ENCODE peak calls at places on chromosomes 4 and X, in seven cellular contexts. L is posterior vena cava, P is GM04503, B is sciatic nerve, E is WTC11, W is NCI-H2171, O is HCEC 1CT. T is an unnamed sample.
A peak's percentile ranks its signal among the peaks of the same experiment; 100 is the strongest.

GRCh38 chrX:20515841-20516461 is 249.2 kb upstream of the RPS6KA3 start:
- DNase-seq in E (no peak), L (no peak), P (peak; percentile 58), O (peak; percentile 88), W (no peak), B (no peak), T (no peak)

GRCh38 chr4:152735302-152735917 is 44.1 kb downstream of the TIGD4 start:
- DNase-seq in L (no peak), E (no peak), P (no peak), B (no peak), O (peak; percentile 18), W (no peak), T (no peak)

GRCh38 chr4:3073158-3074077 is 920 bp downstream of the HTT-AS start:
- DNase-seq in L (no peak), O (no peak), B (no peak), E (peak; percentile 27), P (no peak), W (no peak), T (peak; percentile 28)

GRCh38 chr4:88989990-88990389 is 67.0 kb downstream of the FAM13A start:
- DNase-seq in L (no peak), B (no peak), O (no peak), P (peak; percentile 8), E (no peak), W (no peak), T (no peak)

GRCh38 chr4:7366958-7367353 is 67.8 kb downstream of the PSAPL1 start:
- DNase-seq in L (no peak), O (no peak), W (no peak), E (no peak), P (no peak), B (no peak), T (no peak)

GRCh38 chr4:7960790-7961655 is 21.4 kb upstream of the AFAP1 start:
- DNase-seq in L (no peak), P (peak; percentile 95), W (no peak), E (no peak), O (peak; percentile 91), B (no peak), T (peak; percentile 65)

GRCh38 chr4:22488136-22488535 is 27.7 kb downstream of the ADGRA3 start:
- DNase-seq in E (no peak), O (no peak), P (no peak), W (no peak), B (no peak), L (no peak), T (no peak)

GRCh38 chr4:24770111-24770584 is 25.2 kb upstream of the SOD3 start:
- DNase-seq in W (no peak), P (peak; percentile 70), B (no peak), O (peak; percentile 89), L (no peak), E (no peak), T (no peak)

GRCh38 chrX:55484948-55485347 is 4.7 kb downstream of the USP51 start:
- DNase-seq in W (no peak), P (no peak), O (no peak), E (no peak), L (no peak), B (no peak), T (no peak)

GRCh38 chr4:184826315-184827266 is 823 bp upstream of the ACSL1 start:
- DNase-seq in E (peak; percentile 28), P (no peak), B (peak; percentile 71), O (no peak), L (peak; percentile 86), W (no peak), T (no peak)

GRCh38 chr4:169723207-169723606 is 34.5 kb downstream of the HPF1 start:
- DNase-seq in B (no peak), W (no peak), E (no peak), O (peak; percentile 2), L (no peak), P (no peak), T (no peak)

GRCh38 chr4:72489267-72489666 is 79.8 kb downstream of the ADAMTS3 start:
- DNase-seq in P (no peak), B (no peak), E (no peak), O (no peak), L (no peak), W (no peak), T (no peak)

GRCh38 chrX:44871114-44871645 is 1.8 kb upstream of the KDM6A start:
- DNase-seq in O (no peak), W (no peak), E (no peak), L (no peak), P (no peak), B (no peak), T (no peak)

GRCh38 chrX:125436855-125437254 is 117.2 kb downstream of the TEX13C start:
- DNase-seq in W (no peak), B (no peak), E (no peak), P (no peak), O (no peak), L (no peak), T (no peak)

GRCh38 chr4:23084559-23085248 is 392.0 kb downstream of the GBA3 start:
- DNase-seq in W (no peak), B (no peak), L (no peak), E (no peak), P (no peak), O (no peak), T (no peak)

GRCh38 chr4:168304744-168305459 is 13.7 kb downstream of the DDX60 start:
- DNase-seq in E (no peak), L (no peak), O (peak; percentile 81), B (no peak), W (peak; percentile 0), P (peak; percentile 68), T (no peak)

GRCh38 chrX:10022580-10023245 is 55.6 kb downstream of the CLDN34 start:
- DNase-seq in W (no peak), O (peak; percentile 55), E (no peak), B (peak; percentile 61), L (no peak), P (no peak), T (no peak)

GRCh38 chr4:100362363-100362762 is 155.5 kb downstream of the EMCN start:
- DNase-seq in L (no peak), O (peak; percentile 3), E (no peak), P (no peak), B (no peak), W (no peak), T (no peak)

GRCh38 chr4:83197555-83198235 is 83.2 kb upstream of the PLAC8 start:
- DNase-seq in L (no peak), P (no peak), W (no peak), B (no peak), E (no peak), O (no peak), T (no peak)

GRCh38 chr4:7727727-7728126 is 211.9 kb downstream of the AFAP1 start:
- DNase-seq in P (no peak), E (no peak), W (no peak), O (no peak), L (no peak), B (no peak), T (no peak)

GRCh38 chrX:87160435-87161010 is 357.1 kb upstream of the KLHL4 start:
- DNase-seq in E (no peak), P (no peak), L (no peak), W (no peak), B (no peak), O (no peak), T (no peak)

GRCh38 chrX:104670051-104670450 is 104.1 kb downstream of the IL1RAPL2 start:
- DNase-seq in O (no peak), B (no peak), E (no peak), W (no peak), L (no peak), P (no peak), T (no peak)

GRCh38 chr4:105837037-105837436 is 58.2 kb upstream of the NPNT start:
- DNase-seq in L (no peak), B (no peak), W (no peak), E (no peak), P (no peak), O (no peak), T (no peak)

GRCh38 chrX:39242187-39242586 is 440.9 kb downstream of the MID1IP1 start:
- DNase-seq in O (no peak), E (peak; percentile 11), L (no peak), B (no peak), P (no peak), W (no peak), T (no peak)

GRCh38 chr4:151045907-151046306 is 30.8 kb upstream of the LRBA start:
- DNase-seq in L (no peak), E (peak; percentile 33), O (no peak), B (no peak), W (no peak), P (no peak), T (no peak)

GRCh38 chrX:22202251-22202650 is 70.5 kb upstream of the CBLL2 start:
- DNase-seq in W (no peak), O (no peak), E (no peak), B (no peak), L (no peak), P (no peak), T (no peak)

GRCh38 chr4:72569719-72570235 is 756 bp upstream of the ADAMTS3 start:
- DNase-seq in L (no peak), E (no peak), P (no peak), B (no peak), O (no peak), W (no peak), T (no peak)

GRCh38 chrX:24515447-24515846 is 50.4 kb downstream of the PDK3 start:
- DNase-seq in O (no peak), E (no peak), L (no peak), W (peak; percentile 5), P (no peak), B (no peak), T (no peak)

GRCh38 chrX:132648870-132649269 is 160.0 kb upstream of the MBNL3 start:
- DNase-seq in E (no peak), W (no peak), O (peak; percentile 63), L (no peak), P (peak; percentile 53), B (no peak), T (no peak)

GRCh38 chrX:87583679-87584078 is 66.1 kb downstream of the KLHL4 start:
- DNase-seq in W (no peak), O (no peak), L (no peak), P (no peak), B (no peak), E (peak; percentile 61), T (no peak)

GRCh38 chr4:184401397-184402171 is 72.8 kb downstream of the IRF2 start:
- DNase-seq in W (no peak), E (peak; percentile 25), O (no peak), P (no peak), L (no peak), B (no peak), T (no peak)

GRCh38 chr4:153008578-153009199 is 72.6 kb downstream of the FHDC1 start:
- DNase-seq in P (no peak), O (no peak), W (no peak), L (no peak), B (no peak), E (no peak), T (no peak)

GRCh38 chr4:179372746-179373145 is 1930.5 kb upstream of the AGA start:
- DNase-seq in E (no peak), B (no peak), P (no peak), W (no peak), O (no peak), L (no peak), T (no peak)

GRCh38 chrX:67555578-67556203 is 11.9 kb downstream of the AR start:
- DNase-seq in P (no peak), B (no peak), W (no peak), O (peak; percentile 37), L (no peak), E (peak; percentile 41), T (peak; percentile 55)

GRCh38 chr4:86117781-86118302 is 242.0 kb downstream of the MAPK10 start:
- DNase-seq in P (peak; percentile 94), B (no peak), W (no peak), O (peak; percentile 36), L (no peak), E (no peak), T (no peak)